ENCODE peak calls at places on chromosome 11, in five cellular contexts. One of them, this sample, is unnamed.
A peak's percentile ranks its signal among the peaks of the same experiment; 100 is the strongest.

GRCh38 chr11:111541209-111542061 is 915 bp downstream of the LAYN start:
- DNase-seq in stimulated activated CD8-positive, alpha-beta memory T cell treated with anti-CD3 and anti-CD28 coated beads, Interleukin-15, amount 100 ng/mL, for 4 hours: no peak
- DNase-seq in NT2/D1: no peak
- DNase-seq in dorsolateral prefrontal cortex: no peak
- DNase-seq in activated CD8-positive, alpha-beta T cell treated with anti-CD3 and anti-CD28 coated beads for 36 hours: peak; percentile 33
- DNase-seq in this sample: no peak

GRCh38 chr11:16883179-16883578 is 131.0 kb downstream of the PLEKHA7 start:
- DNase-seq in stimulated activated CD8-positive, alpha-beta memory T cell treated with anti-CD3 and anti-CD28 coated beads, Interleukin-15, amount 100 ng/mL, for 4 hours: no peak
- DNase-seq in NT2/D1: no peak
- DNase-seq in dorsolateral prefrontal cortex: peak; percentile 31
- DNase-seq in activated CD8-positive, alpha-beta T cell treated with anti-CD3 and anti-CD28 coated beads for 36 hours: no peak
- DNase-seq in this sample: no peak

GRCh38 chr11:66328036-66328306 is 8.3 kb downstream of the RIN1 start:
- DNase-seq in stimulated activated CD8-positive, alpha-beta memory T cell treated with anti-CD3 and anti-CD28 coated beads, Interleukin-15, amount 100 ng/mL, for 4 hours: no peak
- DNase-seq in NT2/D1: no peak
- DNase-seq in dorsolateral prefrontal cortex: no peak
- DNase-seq in activated CD8-positive, alpha-beta T cell treated with anti-CD3 and anti-CD28 coated beads for 36 hours: peak; percentile 60
- DNase-seq in this sample: no peak

GRCh38 chr11:116215471-116216113 is 557.2 kb downstream of the BUD13 start:
- DNase-seq in stimulated activated CD8-positive, alpha-beta memory T cell treated with anti-CD3 and anti-CD28 coated beads, Interleukin-15, amount 100 ng/mL, for 4 hours: no peak
- DNase-seq in NT2/D1: no peak
- DNase-seq in dorsolateral prefrontal cortex: no peak
- DNase-seq in activated CD8-positive, alpha-beta T cell treated with anti-CD3 and anti-CD28 coated beads for 36 hours: no peak
- DNase-seq in this sample: no peak

GRCh38 chr11:1553808-1554594 is 18.1 kb downstream of the DUSP8 start:
- DNase-seq in stimulated activated CD8-positive, alpha-beta memory T cell treated with anti-CD3 and anti-CD28 coated beads, Interleukin-15, amount 100 ng/mL, for 4 hours: no peak
- DNase-seq in NT2/D1: no peak
- DNase-seq in dorsolateral prefrontal cortex: no peak
- DNase-seq in activated CD8-positive, alpha-beta T cell treated with anti-CD3 and anti-CD28 coated beads for 36 hours: no peak
- DNase-seq in this sample: no peak

GRCh38 chr11:122661182-122661945 is 5.8 kb downstream of the UBASH3B start:
- DNase-seq in stimulated activated CD8-positive, alpha-beta memory T cell treated with anti-CD3 and anti-CD28 coated beads, Interleukin-15, amount 100 ng/mL, for 4 hours: no peak
- DNase-seq in NT2/D1: no peak
- DNase-seq in dorsolateral prefrontal cortex: no peak
- DNase-seq in activated CD8-positive, alpha-beta T cell treated with anti-CD3 and anti-CD28 coated beads for 36 hours: no peak
- DNase-seq in this sample: no peak

GRCh38 chr11:131064373-131064991 is 148.2 kb upstream of the SNX19 start:
- DNase-seq in stimulated activated CD8-positive, alpha-beta memory T cell treated with anti-CD3 and anti-CD28 coated beads, Interleukin-15, amount 100 ng/mL, for 4 hours: no peak
- DNase-seq in NT2/D1: peak; percentile 87
- DNase-seq in dorsolateral prefrontal cortex: peak; percentile 68
- DNase-seq in activated CD8-positive, alpha-beta T cell treated with anti-CD3 and anti-CD28 coated beads for 36 hours: peak; percentile 48
- DNase-seq in this sample: no peak

GRCh38 chr11:67506426-67507032 is 1.4 kb upstream of the PITPNM1 start:
- DNase-seq in stimulated activated CD8-positive, alpha-beta memory T cell treated with anti-CD3 and anti-CD28 coated beads, Interleukin-15, amount 100 ng/mL, for 4 hours: no peak
- DNase-seq in NT2/D1: no peak
- DNase-seq in dorsolateral prefrontal cortex: no peak
- DNase-seq in activated CD8-positive, alpha-beta T cell treated with anti-CD3 and anti-CD28 coated beads for 36 hours: no peak
- DNase-seq in this sample: no peak

GRCh38 chr11:96112192-96113099 is 188.5 kb upstream of the MTMR2 start:
- DNase-seq in stimulated activated CD8-positive, alpha-beta memory T cell treated with anti-CD3 and anti-CD28 coated beads, Interleukin-15, amount 100 ng/mL, for 4 hours: no peak
- DNase-seq in NT2/D1: no peak
- DNase-seq in dorsolateral prefrontal cortex: no peak
- DNase-seq in activated CD8-positive, alpha-beta T cell treated with anti-CD3 and anti-CD28 coated beads for 36 hours: peak; percentile 72
- DNase-seq in this sample: no peak

GRCh38 chr11:118295199-118295598 is 9.3 kb upstream of the CD3E start:
- DNase-seq in stimulated activated CD8-positive, alpha-beta memory T cell treated with anti-CD3 and anti-CD28 coated beads, Interleukin-15, amount 100 ng/mL, for 4 hours: no peak
- DNase-seq in NT2/D1: no peak
- DNase-seq in dorsolateral prefrontal cortex: no peak
- DNase-seq in activated CD8-positive, alpha-beta T cell treated with anti-CD3 and anti-CD28 coated beads for 36 hours: no peak
- DNase-seq in this sample: no peak

GRCh38 chr11:111019931-111020381 is 225.6 kb upstream of the POU2AF2 start:
- DNase-seq in stimulated activated CD8-positive, alpha-beta memory T cell treated with anti-CD3 and anti-CD28 coated beads, Interleukin-15, amount 100 ng/mL, for 4 hours: no peak
- DNase-seq in NT2/D1: no peak
- DNase-seq in dorsolateral prefrontal cortex: no peak
- DNase-seq in activated CD8-positive, alpha-beta T cell treated with anti-CD3 and anti-CD28 coated beads for 36 hours: no peak
- DNase-seq in this sample: no peak

GRCh38 chr11:111777094-111778046 is 11.2 kb upstream of the PPP2R1B start:
- DNase-seq in stimulated activated CD8-positive, alpha-beta memory T cell treated with anti-CD3 and anti-CD28 coated beads, Interleukin-15, amount 100 ng/mL, for 4 hours: no peak
- DNase-seq in NT2/D1: peak; percentile 25
- DNase-seq in dorsolateral prefrontal cortex: no peak
- DNase-seq in activated CD8-positive, alpha-beta T cell treated with anti-CD3 and anti-CD28 coated beads for 36 hours: peak; percentile 18
- DNase-seq in this sample: no peak

GRCh38 chr11:120775986-120776682 is 247.8 kb upstream of the TBCEL start:
- DNase-seq in stimulated activated CD8-positive, alpha-beta memory T cell treated with anti-CD3 and anti-CD28 coated beads, Interleukin-15, amount 100 ng/mL, for 4 hours: no peak
- DNase-seq in NT2/D1: no peak
- DNase-seq in dorsolateral prefrontal cortex: no peak
- DNase-seq in activated CD8-positive, alpha-beta T cell treated with anti-CD3 and anti-CD28 coated beads for 36 hours: no peak
- DNase-seq in this sample: no peak

GRCh38 chr11:88475991-88476418 is 138.5 kb upstream of the CTSC start:
- DNase-seq in stimulated activated CD8-positive, alpha-beta memory T cell treated with anti-CD3 and anti-CD28 coated beads, Interleukin-15, amount 100 ng/mL, for 4 hours: no peak
- DNase-seq in NT2/D1: no peak
- DNase-seq in dorsolateral prefrontal cortex: no peak
- DNase-seq in activated CD8-positive, alpha-beta T cell treated with anti-CD3 and anti-CD28 coated beads for 36 hours: no peak
- DNase-seq in this sample: no peak

GRCh38 chr11:129896062-129896461 is 684 bp upstream of the NFRKB start:
- DNase-seq in stimulated activated CD8-positive, alpha-beta memory T cell treated with anti-CD3 and anti-CD28 coated beads, Interleukin-15, amount 100 ng/mL, for 4 hours: no peak
- DNase-seq in NT2/D1: no peak
- DNase-seq in dorsolateral prefrontal cortex: no peak
- DNase-seq in activated CD8-positive, alpha-beta T cell treated with anti-CD3 and anti-CD28 coated beads for 36 hours: no peak
- DNase-seq in this sample: no peak

GRCh38 chr11:128499613-128500213 is 87.6 kb downstream of the ETS1 start:
- DNase-seq in stimulated activated CD8-positive, alpha-beta memory T cell treated with anti-CD3 and anti-CD28 coated beads, Interleukin-15, amount 100 ng/mL, for 4 hours: no peak
- DNase-seq in NT2/D1: no peak
- DNase-seq in dorsolateral prefrontal cortex: no peak
- DNase-seq in activated CD8-positive, alpha-beta T cell treated with anti-CD3 and anti-CD28 coated beads for 36 hours: no peak
- DNase-seq in this sample: no peak

GRCh38 chr11:63573881-63574855 is 11.0 kb upstream of the PLAAT2 start:
- DNase-seq in stimulated activated CD8-positive, alpha-beta memory T cell treated with anti-CD3 and anti-CD28 coated beads, Interleukin-15, amount 100 ng/mL, for 4 hours: no peak
- DNase-seq in NT2/D1: no peak
- DNase-seq in dorsolateral prefrontal cortex: no peak
- DNase-seq in activated CD8-positive, alpha-beta T cell treated with anti-CD3 and anti-CD28 coated beads for 36 hours: peak; percentile 57
- DNase-seq in this sample: no peak

GRCh38 chr11:132782102-132782501 is 750.2 kb downstream of the OPCML start:
- DNase-seq in stimulated activated CD8-positive, alpha-beta memory T cell treated with anti-CD3 and anti-CD28 coated beads, Interleukin-15, amount 100 ng/mL, for 4 hours: no peak
- DNase-seq in NT2/D1: no peak
- DNase-seq in dorsolateral prefrontal cortex: no peak
- DNase-seq in activated CD8-positive, alpha-beta T cell treated with anti-CD3 and anti-CD28 coated beads for 36 hours: no peak
- DNase-seq in this sample: no peak

GRCh38 chr11:122114976-122115375 is 1.0 kb downstream of the BLID start:
- DNase-seq in stimulated activated CD8-positive, alpha-beta memory T cell treated with anti-CD3 and anti-CD28 coated beads, Interleukin-15, amount 100 ng/mL, for 4 hours: no peak
- DNase-seq in NT2/D1: no peak
- DNase-seq in dorsolateral prefrontal cortex: no peak
- DNase-seq in activated CD8-positive, alpha-beta T cell treated with anti-CD3 and anti-CD28 coated beads for 36 hours: no peak
- DNase-seq in this sample: no peak

GRCh38 chr11:27423125-27423524 is 49.5 kb downstream of the LGR4 start:
- DNase-seq in stimulated activated CD8-positive, alpha-beta memory T cell treated with anti-CD3 and anti-CD28 coated beads, Interleukin-15, amount 100 ng/mL, for 4 hours: no peak
- DNase-seq in NT2/D1: no peak
- DNase-seq in dorsolateral prefrontal cortex: no peak
- DNase-seq in activated CD8-positive, alpha-beta T cell treated with anti-CD3 and anti-CD28 coated beads for 36 hours: no peak
- DNase-seq in this sample: no peak

GRCh38 chr11:118911113-118911879 is 14.4 kb downstream of the BCL9L start:
- DNase-seq in stimulated activated CD8-positive, alpha-beta memory T cell treated with anti-CD3 and anti-CD28 coated beads, Interleukin-15, amount 100 ng/mL, for 4 hours: no peak
- DNase-seq in NT2/D1: no peak
- DNase-seq in dorsolateral prefrontal cortex: no peak
- DNase-seq in activated CD8-positive, alpha-beta T cell treated with anti-CD3 and anti-CD28 coated beads for 36 hours: peak; percentile 46
- DNase-seq in this sample: no peak

This sample was measured in esophagus squamous epithelium.